ENCODE peak calls at places on chromosomes 4 and X, in eight cellular contexts. Z is breast epithelium, X is psoas muscle, B is A549, N is stomach, M is fibroblast of the aortic adventitia, H is tibial nerve, S is cardiac fibroblast. R is an unnamed sample.

GRCh38 chrX:39152106-39152649 is 350.9 kb downstream of the MID1IP1 start:
- DNase-seq in Z (no peak), X (peak), B (peak), N (peak), M (peak), H (no peak), S (peak), R (no peak)

GRCh38 chrX:13304052-13304451 is 15.8 kb downstream of the ATXN3L start:
- DNase-seq in Z (no peak), X (no peak), B (no peak), N (no peak), M (no peak), H (no peak), S (no peak), R (no peak)

GRCh38 chr4:88179261-88179660 is 20.8 kb upstream of the ABCG2 start:
- DNase-seq in Z (no peak), X (no peak), B (no peak), N (no peak), M (no peak), H (no peak), S (no peak), R (no peak)

GRCh38 chr4:165627128-165627527 is 245.9 kb upstream of the TLL1 start:
- DNase-seq in Z (no peak), X (no peak), B (no peak), N (no peak), M (no peak), H (no peak), S (no peak), R (no peak)

GRCh38 chr4:76108467-76109181 is 34.1 kb downstream of the ART3 start:
- DNase-seq in Z (no peak), X (no peak), B (no peak), N (no peak), M (no peak), H (no peak), S (peak), R (no peak)

GRCh38 chr4:26496207-26496783 is 6.0 kb upstream of the CCKAR start:
- DNase-seq in Z (no peak), X (no peak), B (no peak), N (no peak), M (no peak), H (no peak), S (no peak), R (no peak)

GRCh38 chr4:168637872-168638756 is 141.3 kb downstream of the PALLD start:
- DNase-seq in Z (no peak), X (no peak), B (no peak), N (no peak), M (peak), H (no peak), S (peak), R (no peak)

GRCh38 chrX:95218964-95219363 is 1465.7 kb upstream of the DIAPH2 start:
- DNase-seq in Z (no peak), X (no peak), B (no peak), N (no peak), M (no peak), H (no peak), S (no peak), R (no peak)

GRCh38 chr4:112523008-112523440 is 7.0 kb upstream of the NEUROG2 start:
- DNase-seq in Z (no peak), X (no peak), B (no peak), N (no peak), M (peak), H (no peak), S (peak), R (no peak)

DNA sequence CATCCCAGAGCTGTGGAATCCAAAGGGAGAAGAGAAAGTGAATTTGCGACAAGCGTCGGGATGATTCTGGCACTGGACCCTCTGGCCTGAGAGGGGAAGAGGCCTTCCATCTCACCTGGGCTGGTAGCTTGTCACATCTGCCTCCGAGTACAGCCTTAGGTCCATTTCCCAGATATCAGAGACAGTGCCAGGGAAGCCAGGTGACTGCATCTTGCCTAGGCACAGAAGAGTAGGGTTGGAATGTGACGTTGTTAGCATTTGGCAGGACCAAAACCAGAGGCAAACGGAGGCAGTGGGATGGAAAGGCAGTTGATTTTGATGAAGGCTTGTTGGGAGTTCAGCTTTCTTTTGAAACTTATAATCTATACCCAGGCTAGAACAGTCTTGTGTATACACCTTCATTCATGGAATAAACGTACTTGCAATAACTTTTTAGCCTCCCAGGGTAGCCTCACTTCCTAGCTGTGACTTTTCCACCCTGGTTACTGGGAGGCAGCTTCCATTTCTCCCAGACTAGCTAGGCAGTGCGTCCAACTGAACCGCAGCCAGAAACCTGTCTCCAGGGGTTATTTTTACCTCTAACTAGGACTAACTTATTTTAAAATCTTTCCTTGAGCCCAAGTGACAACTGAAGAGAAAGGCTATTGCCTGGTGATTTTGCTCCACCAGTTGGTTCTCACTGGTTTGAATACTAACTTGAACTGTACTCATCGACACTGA is 5.9 kb downstream of the SOD3 start:
- DNase-seq in Z (no peak), X (no peak), B (no peak), N (no peak), M (no peak), H (no peak), S (no peak), R (no peak)
- TF ChIP-seq CTCF in Z (no peak), X (no peak), B (no peak), N (no peak), M (no peak), H (no peak), S (no peak), R (no peak)

DNA sequence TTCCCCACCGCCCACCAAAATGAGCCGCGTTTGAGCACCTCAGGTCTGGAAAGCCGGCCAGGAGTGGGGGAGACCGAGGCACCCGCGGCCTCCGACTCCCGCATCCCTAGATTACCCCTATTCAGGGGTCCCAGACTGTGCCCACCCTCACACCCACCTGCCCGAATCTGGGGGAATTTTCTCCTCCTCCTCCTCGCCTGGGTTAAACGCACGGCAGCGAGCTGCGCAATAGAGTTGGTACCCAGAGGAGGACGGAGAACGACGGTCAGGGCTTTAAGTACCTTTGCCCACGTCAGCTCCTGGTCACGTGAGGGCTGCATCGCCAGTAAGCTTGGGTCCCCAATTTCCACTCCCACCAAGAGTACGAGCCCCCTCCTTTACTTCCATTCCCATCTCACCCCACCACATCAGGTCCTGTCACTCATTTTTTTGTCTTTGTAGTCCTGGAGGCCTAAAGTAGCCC is at the start of gene ARMCX2:
- DNase-seq in Z (peak), X (no peak), B (no peak), N (peak), M (peak), H (peak), S (peak), R (no peak)
- H3K4me3 ChIP-seq in Z (peak), X (peak), B (peak), N (peak), M (peak), H (peak), S (peak), R (no peak)

DNA sequence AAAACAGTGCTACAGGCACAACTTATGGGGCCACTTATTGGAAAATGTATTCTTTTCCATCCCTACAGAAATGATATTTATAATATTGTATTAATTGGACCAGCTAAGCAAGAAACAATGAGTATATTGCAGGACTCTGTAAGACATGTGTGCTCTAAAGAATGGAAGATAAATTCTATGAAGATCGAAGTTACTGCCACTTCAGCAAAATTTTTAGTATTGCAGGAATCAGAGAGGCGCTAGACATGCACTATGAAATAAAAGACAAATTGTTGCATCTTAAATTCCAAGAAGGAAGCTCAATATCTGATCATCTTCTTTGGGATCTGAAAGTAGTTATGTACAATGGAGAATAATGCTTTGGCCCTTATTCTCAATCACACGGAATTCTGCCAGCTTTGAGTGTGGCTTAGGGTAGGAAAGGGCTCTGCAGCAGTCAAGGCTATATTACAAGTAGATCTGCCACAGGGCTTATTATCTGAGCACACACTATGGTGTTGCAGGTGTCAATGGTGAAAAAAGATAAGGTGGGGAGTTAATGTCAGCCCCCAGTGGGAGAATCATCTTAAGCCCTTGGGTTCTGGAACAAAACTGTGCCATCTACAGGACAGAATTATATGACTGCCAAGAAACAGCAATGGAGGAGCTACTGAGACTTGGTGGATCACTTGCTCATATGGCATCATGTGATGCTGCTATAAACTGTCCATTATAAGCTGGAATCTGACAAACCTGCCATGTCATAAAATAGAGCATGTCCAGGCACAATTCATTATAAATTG is 334.0 kb upstream of the NDST3 start:
- DNase-seq in Z (no peak), X (no peak), B (no peak), N (no peak), M (no peak), H (no peak), S (no peak), R (no peak)
- TF ChIP-seq CTCF in Z (no peak), X (no peak), B (no peak), N (no peak), M (no peak), H (no peak), S (no peak), R (peak)

GRCh38 chrX:109889289-109890006 is 113.5 kb upstream of the TMEM164 start:
- DNase-seq in Z (no peak), X (no peak), B (no peak), N (no peak), M (peak), H (no peak), S (peak), R (no peak)
- H3K4me3 ChIP-seq in Z (no peak), X (no peak), B (no peak), N (no peak), M (no peak), H (no peak), S (no peak), R (no peak)

GRCh38 chrX:107673401-107673800 is 45.1 kb downstream of the PRPS1 start:
- DNase-seq in Z (no peak), X (no peak), B (no peak), N (no peak), M (no peak), H (no peak), S (no peak), R (no peak)

GRCh38 chrX:107673933-107674479 is 45.7 kb downstream of the PRPS1 start:
- DNase-seq in Z (peak), X (peak), B (no peak), N (peak), M (no peak), H (peak), S (peak), R (no peak)

GRCh38 chrX:107675365-107675654 is 47.0 kb downstream of the PRPS1 start:
- DNase-seq in Z (no peak), X (no peak), B (no peak), N (no peak), M (no peak), H (no peak), S (no peak), R (no peak)

GRCh38 chrX:107674480-107675364 is 46.4 kb downstream of the PRPS1 start:
- DNase-seq in Z (peak), X (peak), B (no peak), N (peak), M (peak), H (peak), S (peak), R (no peak)

DNA sequence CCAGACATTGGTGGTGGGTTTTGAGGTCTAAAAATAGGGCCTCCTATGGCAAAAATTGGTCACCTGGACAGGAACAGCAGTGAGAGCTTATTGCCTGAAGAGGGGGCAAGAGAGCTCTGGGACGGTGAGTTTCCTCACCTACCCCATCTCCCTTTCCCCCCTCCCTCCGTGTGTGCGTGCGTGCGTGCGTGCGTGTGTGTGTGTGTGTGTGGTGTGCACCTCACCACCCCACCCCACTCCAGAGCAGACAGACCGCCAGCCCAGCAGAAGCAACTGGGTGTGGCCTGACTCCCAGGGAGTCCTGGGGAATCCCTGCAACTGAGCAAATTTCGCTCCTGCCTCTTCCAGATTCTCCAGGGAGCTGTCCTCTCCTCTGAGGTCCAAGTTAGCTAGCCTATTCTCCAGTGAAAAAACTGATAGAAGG is 44.7 kb downstream of the PRPS1 start:
- DNase-seq in Z (peak), X (peak), B (peak), N (peak), M (peak), H (peak), S (peak), R (no peak)
- TF ChIP-seq CTCF in Z (peak), X (peak), B (peak), N (no peak), M (peak), H (peak), S (peak), R (peak)

DNA sequence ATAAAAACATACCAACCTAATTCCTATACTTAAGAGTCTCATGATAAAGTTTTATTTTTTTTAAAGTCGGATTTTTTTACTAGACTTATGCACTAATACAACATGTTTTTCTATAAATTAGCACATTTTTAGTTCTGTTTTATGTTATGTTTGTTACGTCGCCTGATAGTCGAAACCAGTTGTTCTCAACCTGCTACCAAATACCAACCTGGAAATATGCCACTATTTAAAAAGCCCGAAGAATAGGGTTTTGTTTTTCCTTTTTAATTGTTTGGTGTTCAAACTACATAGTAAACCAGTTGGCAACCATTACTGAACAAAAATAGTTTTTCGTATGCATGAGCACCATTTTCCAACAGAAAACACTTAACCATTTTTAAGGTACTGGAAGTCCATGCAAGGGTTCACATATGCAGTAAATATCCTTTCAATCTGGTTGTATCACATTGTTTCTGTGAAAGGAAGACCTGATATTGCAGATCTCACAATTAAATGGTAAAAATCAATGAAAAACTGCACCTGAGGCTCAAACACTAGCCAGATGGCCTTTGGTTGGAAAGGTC is 1.4 kb downstream of the WDFY3 start:
- DNase-seq in Z (no peak), X (no peak), B (no peak), N (no peak), M (peak), H (no peak), S (no peak), R (no peak)
- H3K4me3 ChIP-seq in Z (peak), X (peak), B (peak), N (peak), M (peak), H (peak), S (peak), R (peak)